ENCODE peak calls at places on chromosomes 16 and 17, in five cellular contexts. P, R, I, N and G are unnamed samples.

GRCh38 chr16:11977206-11978041 is 890 bp downstream of the SNX29 start:
- DNase-seq in N (no peak), P (peak), R (peak), I (peak), G (no peak)

GRCh38 chr17:65824901-65825300 is 263.5 kb upstream of the AXIN2 start:
- DNase-seq in P (no peak), N (no peak), R (no peak), I (no peak), G (no peak)

GRCh38 chr17:60941028-60941427 is 263.4 kb downstream of the BCAS3 start:
- DNase-seq in R (peak), N (no peak), I (peak), P (no peak), G (no peak)

GRCh38 chr16:2963074-2963610 is 933 bp upstream of the KREMEN2 start:
- DNase-seq in R (no peak), N (no peak), P (no peak), I (no peak), G (no peak)

GRCh38 chr16:2429771-2430663 is 770 bp downstream of the CCNF start:
- DNase-seq in P (no peak), R (peak), I (peak), N (no peak), G (no peak)

GRCh38 chr16:49700222-49700927 is 155.5 kb downstream of the ZNF423 start:
- DNase-seq in I (no peak), R (no peak), N (peak), P (peak), G (peak)

GRCh38 chr17:14359251-14359939 is 58.5 kb downstream of the HS3ST3B1 start:
- DNase-seq in N (no peak), R (peak), I (no peak), P (no peak), G (peak)

GRCh38 chr16:58430718-58431117 is 38.4 kb downstream of the GINS3 start:
- DNase-seq in R (no peak), P (no peak), N (no peak), I (no peak), G (no peak)

GRCh38 chr17:65191805-65192740 is 54.9 kb downstream of the RGS9 start:
- DNase-seq in N (no peak), P (no peak), I (peak), R (peak), G (no peak)

GRCh38 chr16:22313141-22313781 is 16.1 kb downstream of the POLR3E start:
- DNase-seq in N (no peak), I (no peak), R (no peak), P (no peak), G (no peak)

GRCh38 chr17:57862990-57863667 is 13.3 kb upstream of the MRPS23 start:
- DNase-seq in N (no peak), P (no peak), R (peak), I (no peak), G (peak)
- H3K9ac ChIP-seq in N (no peak), P (no peak), R (no peak), I (no peak), G (no peak)

GRCh38 chr17:21126645-21127507 is at the start of gene DHRS7B:
- DNase-seq in I (peak), R (peak), N (peak), P (peak), G (peak)

GRCh38 chr17:21124096-21124495 is 2.7 kb upstream of the DHRS7B start:
- DNase-seq in I (no peak), R (no peak), N (no peak), P (no peak), G (peak)

GRCh38 chr17:21125862-21126261 is 902 bp upstream of the DHRS7B start:
- DNase-seq in N (no peak), R (no peak), P (no peak), I (no peak), G (no peak)

GRCh38 chr17:21129023-21129681 is 2.4 kb downstream of the DHRS7B start:
- DNase-seq in N (no peak), P (no peak), R (peak), I (peak), G (no peak)

GRCh38 chr17:21127508-21128077 is 829 bp downstream of the DHRS7B start:
- DNase-seq in I (peak), P (no peak), N (no peak), R (no peak), G (no peak)
- H3K14ac ChIP-seq in I (peak), P (no peak), N (no peak), R (no peak), G (no peak)

GRCh38 chr17:82367724-82368524 is 3.6 kb upstream of the UTS2R start:
- DNase-seq in N (no peak), R (no peak), I (peak), P (no peak), G (peak)
- H3K27ac ChIP-seq in N (no peak), R (no peak), I (no peak), P (no peak), G (no peak)

GRCh38 chr16:81237942-81238295 is 570 bp upstream of the BCO1 start:
- DNase-seq in I (no peak), R (no peak), N (no peak), P (no peak), G (no peak)
- H3K9ac ChIP-seq in I (no peak), R (peak), N (no peak), P (no peak), G (no peak)